ENCODE peak calls at places on chromosomes 4 and X, in seven cellular contexts. B is cardiac muscle cell; Z is stimulated activated CD4-positive, alpha-beta T cell treated with anti-CD3 and anti-CD28 coated beads, Interleukin-1b, Interleukin-23, amount 100 ng/mL, for 24 hours; J is psoas muscle; M is naive thymus-derived CD8-positive, alpha-beta T cell; R is ecto neural progenitor cell; H is germinal center. O is an unnamed sample.

GRCh38 chrX:109954955-109955354 is 48.0 kb upstream of the TMEM164 start:
- DNase-seq in B (no peak), Z (no peak), J (no peak), M (no peak), R (no peak), H (no peak), O (no peak)

GRCh38 chr4:153781717-153782416 is 7.0 kb downstream of the SFRP2 start:
- DNase-seq in B (no peak), Z (no peak), J (no peak), M (no peak), R (no peak), H (no peak), O (no peak)

GRCh38 chr4:81060587-81061339 is 30.3 kb downstream of the BMP3 start:
- DNase-seq in B (no peak), Z (no peak), J (no peak), M (no peak), R (no peak), H (no peak), O (no peak)

GRCh38 chr4:74055096-74055495 is 16.6 kb upstream of the CXCL3 start:
- DNase-seq in B (no peak), Z (no peak), J (no peak), M (no peak), R (no peak), H (no peak), O (no peak)

GRCh38 chr4:8238061-8238511 is 31.5 kb upstream of the HTRA3 start:
- DNase-seq in B (no peak), Z (no peak), J (no peak), M (no peak), R (no peak), H (peak), O (no peak)

GRCh38 chr4:176818531-176818930 is 25.8 kb upstream of the VEGFC start:
- DNase-seq in B (no peak), Z (no peak), J (no peak), M (no peak), R (no peak), H (no peak), O (no peak)

GRCh38 chr4:122672091-122672490 is 51.2 kb upstream of the IL21 start:
- DNase-seq in B (no peak), Z (no peak), J (no peak), M (no peak), R (no peak), H (no peak), O (no peak)

GRCh38 chr4:186348433-186348832 is 82.4 kb downstream of the F11 start:
- DNase-seq in B (no peak), Z (no peak), J (no peak), M (no peak), R (no peak), H (no peak), O (no peak)

GRCh38 chr4:16443504-16444088 is 217.3 kb upstream of the TAPT1 start:
- DNase-seq in B (peak), Z (no peak), J (no peak), M (no peak), R (no peak), H (peak), O (no peak)

GRCh38 chrX:21691512-21692018 is 33.4 kb upstream of the KLHL34 start:
- DNase-seq in B (no peak), Z (no peak), J (no peak), M (no peak), R (no peak), H (no peak), O (no peak)

GRCh38 chr4:185238750-185239149 is 29.4 kb downstream of the SNX25 start:
- DNase-seq in B (no peak), Z (no peak), J (no peak), M (no peak), R (no peak), H (no peak), O (no peak)

GRCh38 chr4:48796191-48796926 is 16.3 kb upstream of the FRYL start:
- DNase-seq in B (no peak), Z (no peak), J (no peak), M (no peak), R (no peak), H (no peak), O (no peak)

GRCh38 chr4:150874386-150875226 is 140.5 kb downstream of the LRBA start:
- DNase-seq in B (peak), Z (no peak), J (peak), M (no peak), R (no peak), H (no peak), O (peak)

GRCh38 chrX:39613508-39613921 is 484.2 kb downstream of the BCOR start:
- DNase-seq in B (peak), Z (no peak), J (peak), M (no peak), R (peak), H (peak), O (peak)

GRCh38 chr4:48899950-48900349 is 6.6 kb downstream of the OCIAD2 start:
- DNase-seq in B (peak), Z (no peak), J (no peak), M (no peak), R (no peak), H (no peak), O (no peak)

GRCh38 chr4:83860200-83860599 is 324.3 kb downstream of the GPAT3 start:
- DNase-seq in B (no peak), Z (no peak), J (no peak), M (no peak), R (no peak), H (no peak), O (no peak)

GRCh38 chr4:153259679-153260078 is 55.4 kb downstream of the TRIM2 start:
- DNase-seq in B (no peak), Z (no peak), J (no peak), M (no peak), R (no peak), H (no peak), O (no peak)

GRCh38 chr4:8606966-8607365 is 14.4 kb downstream of the CPZ start:
- DNase-seq in B (no peak), Z (no peak), J (no peak), M (no peak), R (no peak), H (no peak), O (no peak)

GRCh38 chr4:15793506-15794363 is 15.6 kb downstream of the CD38 start:
- DNase-seq in B (peak), Z (no peak), J (no peak), M (no peak), R (no peak), H (no peak), O (no peak)

GRCh38 chr4:62394751-62395150 is 1194.6 kb downstream of the ADGRL3 start:
- DNase-seq in B (no peak), Z (no peak), J (no peak), M (no peak), R (no peak), H (no peak), O (no peak)

GRCh38 chr4:126779446-126780166 is 853.2 kb upstream of the INTU start:
- DNase-seq in B (no peak), Z (no peak), J (peak), M (no peak), R (no peak), H (no peak), O (no peak)

GRCh38 chr4:185700048-185700447 is 111.9 kb downstream of the SORBS2 start:
- DNase-seq in B (no peak), Z (no peak), J (no peak), M (no peak), R (no peak), H (no peak), O (no peak)

GRCh38 chr4:182533948-182534347 is 290.7 kb downstream of the TENM3 start:
- DNase-seq in B (peak), Z (no peak), J (no peak), M (no peak), R (no peak), H (no peak), O (no peak)

GRCh38 chrX:130726661-130727060 is 176.3 kb downstream of the ENOX2 start:
- DNase-seq in B (peak), Z (no peak), J (no peak), M (no peak), R (no peak), H (no peak), O (no peak)

GRCh38 chrX:45454235-45454634 is 253.6 kb upstream of the DIPK2B start:
- DNase-seq in B (no peak), Z (no peak), J (no peak), M (no peak), R (no peak), H (no peak), O (no peak)

GRCh38 chr4:83207497-83208105 is 77.0 kb downstream of the COQ2 start:
- DNase-seq in B (peak), Z (no peak), J (no peak), M (no peak), R (no peak), H (no peak), O (no peak)

GRCh38 chrX:13719192-13719856 is 15.1 kb downstream of the TRAPPC2 start:
- DNase-seq in B (no peak), Z (no peak), J (no peak), M (peak), R (no peak), H (no peak), O (no peak)